ENCODE peak calls at places on chromosomes 13 and 19, in four cellular contexts. T is AG09309, E is GM10248, V is tibial nerve. J is an unnamed sample.

GRCh38 chr19:18637644-18638630 is 1.1 kb downstream of the KLHL26 start:
- DNase-seq in T (no peak), E (no peak), V (no peak), J (peak; percentile 28)

GRCh38 chr19:50569938-50570540 is 1.8 kb upstream of the LRRC4B start:
- DNase-seq in T (no peak), E (no peak), V (no peak), J (no peak)

GRCh38 chr19:18173572-18174294 is at the start of gene IFI30:
- DNase-seq in T (no peak), E (peak; percentile 89), V (peak; percentile 61), J (peak; percentile 91)

GRCh38 chr19:49912965-49913685 is 15.9 kb upstream of the ATF5 start:
- DNase-seq in T (no peak), E (no peak), V (no peak), J (peak; percentile 63)

GRCh38 chr13:95641961-95642621 is 2.4 kb downstream of the DZIP1 start:
- DNase-seq in T (no peak), E (peak; percentile 19), V (no peak), J (peak; percentile 16)

GRCh38 chr19:7916137-7916907 is 1.7 kb downstream of the TGFBR3L start:
- DNase-seq in T (no peak), E (no peak), V (no peak), J (peak; percentile 48)

GRCh38 chr13:19634129-19634740 is 776 bp downstream of the MPHOSPH8 start:
- DNase-seq in T (peak; percentile 2), E (no peak), V (no peak), J (no peak)

GRCh38 chr13:42215578-42216421 is 56.2 kb upstream of the AKAP11 start:
- DNase-seq in T (no peak), E (no peak), V (no peak), J (peak; percentile 39)

GRCh38 chr19:16896098-16896912 is 7.5 kb downstream of the F2RL3 start:
- DNase-seq in T (no peak), E (no peak), V (no peak), J (no peak)

GRCh38 chr13:99432637-99433542 is 68.4 kb upstream of the TM9SF2 start:
- DNase-seq in T (no peak), E (peak; percentile 74), V (peak; percentile 57), J (peak; percentile 98)

GRCh38 chr19:46133101-46133627 is 8.7 kb upstream of the IGFL3 start:
- DNase-seq in T (peak; percentile 46), E (no peak), V (no peak), J (peak; percentile 13)

GRCh38 chr19:49557641-49558325 is 22.6 kb downstream of the NOSIP start:
- DNase-seq in T (no peak), E (no peak), V (no peak), J (no peak)

GRCh38 chr13:50844181-50844875 is 836 bp upstream of the DLEU7 start:
- DNase-seq in T (no peak), E (no peak), V (no peak), J (no peak)

DNA sequence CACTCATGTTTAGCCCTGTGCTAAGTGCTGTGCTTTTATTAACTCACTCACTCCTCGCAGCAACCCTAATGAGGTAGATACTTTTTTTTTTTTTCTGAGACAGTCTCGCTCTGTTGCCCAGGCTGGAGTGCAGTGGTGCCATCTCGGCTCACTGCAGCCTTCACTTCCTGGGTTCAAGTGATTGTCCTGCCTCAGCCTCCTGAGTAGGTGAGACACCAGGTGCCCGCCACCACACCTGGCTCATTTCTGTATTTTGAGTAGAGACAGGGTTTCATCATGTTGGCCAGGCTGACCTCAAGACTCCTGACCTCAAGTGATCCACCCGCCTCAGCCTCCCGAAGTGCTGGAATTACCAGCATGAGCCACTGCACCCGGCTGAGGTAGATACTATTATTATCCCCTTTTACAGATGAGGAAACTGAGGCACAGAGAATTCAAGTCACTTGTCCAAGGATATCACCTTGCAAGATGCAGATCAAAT is 2.5 kb downstream of the ITPKC start:
- DNase-seq in T (no peak), E (no peak), V (no peak), J (peak; percentile 37)
- TF ChIP-seq CTCF in T (no peak), E (no peak), V (no peak), J (no peak)

DNA sequence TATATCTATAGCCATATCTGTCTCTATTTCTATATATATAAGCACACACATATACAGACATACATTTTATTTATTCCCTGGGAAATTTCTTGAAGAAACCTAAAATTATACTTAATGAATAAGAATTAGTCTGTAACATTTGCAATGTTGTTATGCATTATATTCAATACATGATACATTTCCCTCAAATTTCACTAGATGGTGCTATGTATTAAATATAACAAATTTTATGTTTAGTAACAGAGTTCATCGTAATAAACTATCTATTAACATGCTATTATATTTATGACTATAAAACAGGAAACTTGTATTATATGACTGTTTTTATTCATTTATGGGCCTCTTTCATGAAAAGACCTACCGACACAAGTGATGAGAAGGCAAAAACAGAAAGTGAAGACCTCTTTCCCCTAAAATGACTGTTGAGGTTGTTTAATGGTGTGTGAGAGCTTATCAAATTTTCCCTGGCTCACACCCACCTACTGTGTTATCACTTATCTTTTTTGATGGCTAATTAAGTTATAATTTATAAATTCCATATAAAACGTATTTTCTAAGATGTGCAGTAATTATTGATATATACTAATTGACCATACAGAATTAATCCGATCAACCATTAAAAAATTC is 881.9 kb downstream of the SLITRK6 start:
- DNase-seq in T (no peak), E (no peak), V (no peak), J (no peak)
- TF ChIP-seq CTCF in T (no peak), E (peak; percentile 38), V (peak; percentile 29), J (no peak)

GRCh38 chr13:109764474-109765292 is 21.7 kb downstream of the IRS2 start:
- DNase-seq in T (no peak), E (no peak), V (no peak), J (no peak)
- TF ChIP-seq CTCF in T (no peak), E (no peak), V (peak; percentile 14), J (no peak)

GRCh38 chr13:29103036-29103800 is 283.1 kb downstream of the MTUS2 start:
- DNase-seq in T (no peak), E (no peak), V (no peak), J (no peak)

GRCh38 chr13:29110003-29110402 is 289.9 kb downstream of the MTUS2 start:
- DNase-seq in T (no peak), E (no peak), V (no peak), J (no peak)

GRCh38 chr13:29106651-29107050 is 286.5 kb downstream of the MTUS2 start:
- DNase-seq in T (no peak), E (no peak), V (no peak), J (no peak)

GRCh38 chr13:29104461-29104860 is 284.3 kb downstream of the MTUS2 start:
- DNase-seq in T (no peak), E (no peak), V (no peak), J (no peak)

DNA sequence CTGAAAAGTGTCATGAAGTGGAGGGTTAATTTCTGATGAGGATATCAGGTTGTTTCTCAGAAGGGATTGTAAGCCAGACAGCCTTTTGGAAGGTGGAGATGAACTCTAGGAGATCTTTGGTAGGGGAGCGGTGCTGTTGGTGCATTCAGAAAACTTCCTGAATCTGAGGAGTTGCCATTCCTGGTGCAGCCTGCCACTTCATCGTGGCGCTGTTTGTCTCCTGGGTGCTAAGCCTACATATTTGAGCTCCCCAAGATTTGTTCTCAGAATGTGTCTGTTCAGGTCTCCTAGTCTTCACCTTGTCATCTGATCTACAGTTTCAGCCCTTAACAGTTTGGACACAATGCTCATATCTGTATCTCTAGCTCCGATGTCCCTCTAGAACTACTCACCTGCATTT is 285.6 kb downstream of the MTUS2 start:
- DNase-seq in T (no peak), E (no peak), V (no peak), J (no peak)
- TF ChIP-seq CTCF in T (no peak), E (no peak), V (no peak), J (peak; percentile 21)

GRCh38 chr19:1503089-1503924 is 9.5 kb downstream of the ADAMTSL5 start:
- DNase-seq in T (no peak), E (peak; percentile 80), V (no peak), J (peak; percentile 53)
- TF ChIP-seq CTCF in T (peak; percentile 65), E (peak; percentile 71), V (peak; percentile 69), J (peak; percentile 74)

GRCh38 chr19:19643158-19644053 is at the start of gene GMIP:
- DNase-seq in T (no peak), E (peak; percentile 95), V (peak; percentile 40), J (peak; percentile 91)
- TF ChIP-seq CTCF in T (peak; percentile 87), E (peak; percentile 73), V (peak; percentile 89), J (peak; percentile 77)

DNA sequence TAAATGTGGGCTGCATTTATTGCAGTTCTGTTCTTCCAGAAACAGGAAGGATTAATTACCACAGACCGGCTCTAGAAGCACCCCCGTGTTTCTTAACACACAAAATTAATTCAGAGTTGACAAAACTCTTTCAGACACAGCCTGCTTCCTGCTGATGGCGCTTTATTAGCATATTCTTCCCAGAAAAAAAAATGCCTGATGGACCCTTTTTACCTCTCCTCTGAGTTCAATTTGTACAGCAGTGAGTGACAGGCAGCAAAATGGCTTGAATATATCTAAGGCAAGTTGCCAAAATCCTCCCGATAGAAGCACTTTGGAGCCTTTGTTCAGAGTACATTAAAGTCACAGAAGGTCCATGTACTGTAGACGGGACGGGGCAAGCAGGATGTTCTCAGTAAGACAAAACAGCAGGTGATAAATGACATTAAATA is 1171.7 kb downstream of the EFNB2 start:
- DNase-seq in T (no peak), E (no peak), V (no peak), J (no peak)
- TF ChIP-seq CTCF in T (no peak), E (no peak), V (no peak), J (no peak)

GRCh38 chr19:44141191-44142013 is at the start of gene ZNF234:
- DNase-seq in T (peak; percentile 56), E (peak; percentile 88), V (peak; percentile 40), J (peak; percentile 81)
- TF ChIP-seq CTCF in T (peak; percentile 10), E (no peak), V (no peak), J (no peak)

GRCh38 chr13:75194717-75195116 is 287.3 kb downstream of the TBC1D4 start:
- DNase-seq in T (no peak), E (no peak), V (no peak), J (no peak)

GRCh38 chr13:75197803-75198202 is 284.2 kb downstream of the TBC1D4 start:
- DNase-seq in T (no peak), E (no peak), V (no peak), J (no peak)

GRCh38 chr13:75195479-75196111 is 286.4 kb downstream of the TBC1D4 start:
- DNase-seq in T (no peak), E (no peak), V (no peak), J (no peak)

GRCh38 chr13:75196112-75196855 is 285.7 kb downstream of the TBC1D4 start:
- DNase-seq in T (no peak), E (no peak), V (no peak), J (no peak)
- TF ChIP-seq CTCF in T (no peak), E (no peak), V (no peak), J (no peak)

DNA sequence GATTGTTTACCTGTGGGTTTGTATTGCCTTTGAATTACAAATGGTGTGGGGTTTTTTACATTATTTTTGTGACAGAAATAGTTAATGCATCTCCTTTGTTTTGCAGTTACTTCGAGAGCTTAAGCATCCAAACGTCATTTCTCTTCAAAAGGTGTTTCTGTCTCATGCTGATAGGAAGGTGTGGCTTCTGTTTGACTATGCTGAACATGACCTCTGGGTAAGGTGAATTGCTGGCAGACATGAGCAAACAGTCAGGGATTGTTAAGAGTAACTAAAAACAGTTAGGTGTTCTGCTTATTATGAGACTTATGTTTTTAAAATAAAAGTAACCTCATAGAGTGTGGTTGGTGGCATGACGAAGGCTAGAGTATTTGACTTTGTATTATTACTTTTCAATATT is 95.0 kb downstream of the CDK8 start:
- DNase-seq in T (no peak), E (no peak), V (no peak), J (no peak)
- TF ChIP-seq CTCF in T (no peak), E (no peak), V (no peak), J (no peak)

J was measured in GM12865.